ENCODE peak calls at places on chromosomes 4 and X, in five cellular contexts. Y, Z, J, O and A are unnamed samples.

GRCh38 chr4:103498161-103499070 is 221.4 kb downstream of the TACR3 start:
- DNase-seq in O (peak), Y (no peak), Z (no peak), J (peak), A (no peak)

GRCh38 chrX:71636438-71637252 is 18.3 kb upstream of the CXCR3 start:
- DNase-seq in Z (peak), O (no peak), J (no peak), Y (no peak), A (no peak)

GRCh38 chr4:185513489-185514181 is 21.7 kb downstream of the PDLIM3 start:
- DNase-seq in J (no peak), Y (no peak), Z (peak), O (no peak), A (peak)

GRCh38 chrX:100642296-100642695 is 1.7 kb upstream of the SRPX2 start:
- DNase-seq in O (no peak), Z (no peak), J (no peak), Y (no peak), A (no peak)

GRCh38 chr4:102554482-102554881 is 53.3 kb downstream of the NFKB1 start:
- DNase-seq in Z (peak), Y (no peak), O (no peak), J (no peak), A (no peak)

GRCh38 chrX:7060444-7060843 is 87.1 kb upstream of the STS start:
- DNase-seq in Z (no peak), Y (no peak), O (no peak), J (no peak), A (no peak)

GRCh38 chrX:136679581-136679980 is 31.6 kb downstream of the CD40LG start:
- DNase-seq in O (no peak), J (no peak), Y (no peak), Z (no peak), A (no peak)

GRCh38 chr4:121462660-121463261 is 81.9 kb upstream of the QRFPR start:
- DNase-seq in J (peak), Y (no peak), O (peak), Z (peak), A (peak)

GRCh38 chr4:91064157-91064853 is 937.1 kb downstream of the CCSER1 start:
- DNase-seq in Y (no peak), Z (no peak), O (no peak), J (no peak), A (no peak)

GRCh38 chr4:127783971-127784519 is 1.9 kb downstream of the HSPA4L start:
- DNase-seq in J (no peak), O (no peak), Y (no peak), Z (no peak), A (no peak)

GRCh38 chr4:13533670-13534343 is 10.5 kb downstream of the NKX3-2 start:
- DNase-seq in Z (no peak), J (no peak), Y (no peak), O (no peak), A (no peak)

GRCh38 chr4:153963216-153963615 is 174.3 kb upstream of the SFRP2 start:
- DNase-seq in Z (no peak), Y (no peak), J (no peak), O (no peak), A (no peak)

GRCh38 chr4:15202481-15202880 is 200.2 kb downstream of the CPEB2 start:
- DNase-seq in Y (no peak), J (no peak), O (no peak), Z (no peak), A (no peak)

GRCh38 chrX:23982891-23983290 is 44.1 kb downstream of the KLHL15 start:
- DNase-seq in J (no peak), Y (no peak), O (no peak), Z (no peak), A (no peak)

GRCh38 chr4:84740071-84740470 is 157.1 kb downstream of the CDS1 start:
- DNase-seq in J (no peak), Y (no peak), O (no peak), Z (no peak), A (no peak)

GRCh38 chrX:109890910-109891502 is 111.9 kb upstream of the TMEM164 start:
- DNase-seq in Y (no peak), O (no peak), J (peak), Z (peak), A (peak)

GRCh38 chr4:114599231-114600065 is 841 bp downstream of the UGT8 start:
- DNase-seq in Y (no peak), Z (peak), J (no peak), O (no peak), A (peak)

GRCh38 chr4:3108211-3108610 is 33.7 kb downstream of the HTT start:
- DNase-seq in Y (no peak), O (no peak), J (no peak), Z (no peak), A (no peak)

GRCh38 chr4:1760521-1761001 is 32.5 kb upstream of the FGFR3 start:
- DNase-seq in Y (no peak), Z (no peak), J (no peak), O (no peak), A (no peak)

GRCh38 chrX:130053236-130053635 is 57.1 kb downstream of the ELF4 start:
- DNase-seq in Z (no peak), J (no peak), O (no peak), Y (no peak), A (no peak)

GRCh38 chrX:88883205-88883604 is 136.2 kb downstream of the CPXCR1 start:
- DNase-seq in Y (no peak), J (no peak), O (no peak), Z (no peak), A (no peak)

GRCh38 chrX:6644411-6644810 is 109.5 kb upstream of the VCX3A start:
- DNase-seq in J (no peak), Y (no peak), O (no peak), Z (no peak), A (peak)

GRCh38 chr4:17057035-17057434 is 158.6 kb upstream of the LDB2 start:
- DNase-seq in J (no peak), Z (no peak), O (no peak), Y (no peak), A (no peak)

GRCh38 chrX:136691028-136691809 is 43.3 kb downstream of the CD40LG start:
- DNase-seq in J (no peak), Y (no peak), O (no peak), Z (no peak), A (no peak)

GRCh38 chr4:138266948-138267347 is 24.8 kb upstream of the SLC7A11 start:
- DNase-seq in J (no peak), Y (no peak), O (no peak), Z (no peak), A (no peak)

GRCh38 chrX:74902806-74903205 is 22.4 kb downstream of the NEXMIF start:
- DNase-seq in Z (peak), Y (no peak), O (no peak), J (no peak), A (no peak)

GRCh38 chr4:102736636-102737549 is 23.9 kb downstream of the MANBA start:
- DNase-seq in Y (no peak), Z (no peak), O (no peak), J (no peak), A (no peak)

GRCh38 chr4:38663021-38663800 is 788 bp upstream of the KLF3 start:
- DNase-seq in J (no peak), O (no peak), Y (no peak), Z (no peak), A (peak)

GRCh38 chrX:123731987-123732678 is 719 bp downstream of the THOC2 start:
- DNase-seq in Y (no peak), J (no peak), O (no peak), Z (peak), A (peak)

GRCh38 chrX:118974908-118975671 is 672 bp downstream of the LONRF3 start:
- DNase-seq in J (no peak), O (no peak), Y (no peak), Z (peak), A (peak)

GRCh38 chrX:43500996-43501694 is 155.0 kb upstream of the MAOA start:
- DNase-seq in O (no peak), J (no peak), Z (no peak), Y (no peak), A (no peak)

GRCh38 chr4:186703510-186703909 is 20.1 kb downstream of the FAT1 start:
- DNase-seq in J (no peak), Y (no peak), O (no peak), Z (no peak), A (no peak)

GRCh38 chrX:54359408-54359807 is 1.6 kb upstream of the WNK3 start:
- DNase-seq in Z (no peak), O (no peak), J (no peak), Y (no peak), A (no peak)

GRCh38 chr4:84573335-84573734 is 9.6 kb upstream of the CDS1 start:
- DNase-seq in O (no peak), J (no peak), Y (no peak), Z (no peak), A (no peak)

GRCh38 chrX:106249706-106250379 is 81.7 kb downstream of the PWWP3B start:
- DNase-seq in Z (no peak), J (no peak), O (no peak), Y (no peak), A (no peak)